ENCODE peak calls at places on chromosomes 12 and 14, in seven cellular contexts. One of them, this sample, is unnamed.

GRCh38 chr14:44490966-44491365 is 16.1 kb downstream of the FSCB start:
- DNase-seq in Peyer's patch: no peak
- DNase-seq in heart right ventricle: no peak
- DNase-seq in lower lobe of right lung: no peak
- DNase-seq in pancreas: no peak
- DNase-seq in PC-9: no peak
- DNase-seq in uterus: no peak
- DNase-seq in this sample: no peak

GRCh38 chr14:100211893-100212292 is 27.1 kb upstream of the YY1 start:
- DNase-seq in uterus: no peak
- DNase-seq in pancreas: no peak
- DNase-seq in PC-9: no peak
- DNase-seq in Peyer's patch: no peak
- DNase-seq in lower lobe of right lung: no peak
- DNase-seq in heart right ventricle: no peak
- DNase-seq in this sample: no peak

GRCh38 chr14:104317500-104317805 is 179.1 kb downstream of the KIF26A start:
- DNase-seq in pancreas: no peak
- DNase-seq in uterus: no peak
- DNase-seq in lower lobe of right lung: peak; percentile 28
- DNase-seq in Peyer's patch: no peak
- DNase-seq in PC-9: no peak
- DNase-seq in heart right ventricle: no peak
- DNase-seq in this sample: no peak

GRCh38 chr12:67447180-67447579 is 178.0 kb downstream of the CAND1 start:
- DNase-seq in pancreas: no peak
- DNase-seq in PC-9: no peak
- DNase-seq in uterus: no peak
- DNase-seq in lower lobe of right lung: no peak
- DNase-seq in Peyer's patch: no peak
- DNase-seq in heart right ventricle: no peak
- DNase-seq in this sample: no peak

GRCh38 chr14:69865701-69866365 is 13.4 kb upstream of the SMOC1 start:
- DNase-seq in lower lobe of right lung: no peak
- DNase-seq in heart right ventricle: no peak
- DNase-seq in pancreas: no peak
- DNase-seq in uterus: no peak
- DNase-seq in Peyer's patch: no peak
- DNase-seq in PC-9: no peak
- DNase-seq in this sample: no peak

GRCh38 chr12:98696036-98696646 is 51.1 kb downstream of the APAF1 start:
- DNase-seq in heart right ventricle: no peak
- DNase-seq in Peyer's patch: no peak
- DNase-seq in uterus: no peak
- DNase-seq in pancreas: no peak
- DNase-seq in lower lobe of right lung: no peak
- DNase-seq in PC-9: no peak
- DNase-seq in this sample: no peak

GRCh38 chr12:41981758-41982157 is 162.9 kb downstream of the GXYLT1 start:
- DNase-seq in pancreas: no peak
- DNase-seq in Peyer's patch: no peak
- DNase-seq in PC-9: no peak
- DNase-seq in lower lobe of right lung: no peak
- DNase-seq in heart right ventricle: no peak
- DNase-seq in uterus: no peak
- DNase-seq in this sample: no peak

GRCh38 chr12:107379852-107380567 is 286.7 kb upstream of the CRY1 start:
- DNase-seq in Peyer's patch: no peak
- DNase-seq in PC-9: peak; percentile 89
- DNase-seq in pancreas: peak; percentile 77
- DNase-seq in lower lobe of right lung: no peak
- DNase-seq in uterus: no peak
- DNase-seq in heart right ventricle: no peak
- DNase-seq in this sample: no peak

GRCh38 chr14:82511399-82511798 is 977.7 kb upstream of the SEL1L start:
- DNase-seq in lower lobe of right lung: no peak
- DNase-seq in PC-9: no peak
- DNase-seq in pancreas: no peak
- DNase-seq in heart right ventricle: no peak
- DNase-seq in Peyer's patch: no peak
- DNase-seq in uterus: no peak
- DNase-seq in this sample: no peak

GRCh38 chr14:93939304-93940229 is 12.4 kb downstream of the FAM181A start:
- DNase-seq in PC-9: no peak
- DNase-seq in pancreas: peak; percentile 87
- DNase-seq in Peyer's patch: peak; percentile 90
- DNase-seq in lower lobe of right lung: peak; percentile 88
- DNase-seq in uterus: peak; percentile 76
- DNase-seq in heart right ventricle: peak; percentile 82
- DNase-seq in this sample: peak; percentile 90

GRCh38 chr12:117076410-117077372 is 22.5 kb downstream of the TESC start:
- DNase-seq in uterus: no peak
- DNase-seq in Peyer's patch: no peak
- DNase-seq in heart right ventricle: no peak
- DNase-seq in PC-9: no peak
- DNase-seq in pancreas: peak; percentile 10
- DNase-seq in lower lobe of right lung: no peak
- DNase-seq in this sample: no peak

GRCh38 chr12:98002887-98003493 is 512.4 kb upstream of the TMPO start:
- DNase-seq in Peyer's patch: no peak
- DNase-seq in pancreas: no peak
- DNase-seq in heart right ventricle: no peak
- DNase-seq in PC-9: no peak
- DNase-seq in lower lobe of right lung: no peak
- DNase-seq in uterus: no peak
- DNase-seq in this sample: no peak

GRCh38 chr12:3885179-3886094 is 12.2 kb upstream of the PARP11 start:
- DNase-seq in PC-9: no peak
- DNase-seq in pancreas: no peak
- DNase-seq in lower lobe of right lung: no peak
- DNase-seq in Peyer's patch: no peak
- DNase-seq in heart right ventricle: no peak
- DNase-seq in uterus: peak; percentile 33
- DNase-seq in this sample: peak; percentile 27

GRCh38 chr12:80939231-80939950 is 1.7 kb upstream of the LIN7A start:
- DNase-seq in pancreas: no peak
- DNase-seq in uterus: no peak
- DNase-seq in lower lobe of right lung: no peak
- DNase-seq in Peyer's patch: no peak
- DNase-seq in heart right ventricle: no peak
- DNase-seq in PC-9: no peak
- DNase-seq in this sample: no peak

DNA sequence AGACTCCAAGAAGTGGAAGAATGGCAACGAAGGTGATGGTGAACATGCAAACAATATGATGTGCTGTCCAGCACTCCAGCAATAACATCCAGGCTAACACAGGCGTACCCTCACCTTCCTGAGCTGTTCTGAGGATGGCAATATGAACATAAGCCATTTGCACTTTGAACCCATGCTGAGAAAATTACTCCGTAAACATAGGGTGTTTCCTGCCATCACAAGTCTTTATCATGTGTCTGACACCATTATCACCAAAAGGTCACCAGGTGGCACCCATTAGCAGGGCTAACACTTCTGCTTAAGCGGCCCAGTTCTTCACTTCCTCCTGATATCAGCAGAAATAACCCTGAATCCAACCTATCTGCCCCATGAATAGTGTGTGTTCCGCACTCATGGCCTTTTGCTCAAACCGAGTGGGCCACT is 482.8 kb downstream of the MED13L start:
- DNase-seq in Peyer's patch: no peak
- DNase-seq in uterus: no peak
- DNase-seq in PC-9: no peak
- DNase-seq in heart right ventricle: no peak
- DNase-seq in pancreas: no peak
- DNase-seq in lower lobe of right lung: no peak
- DNase-seq in this sample: no peak
- TF ChIP-seq CTCF in Peyer's patch: peak; percentile 64
- TF ChIP-seq CTCF in uterus: no peak
- TF ChIP-seq CTCF in PC-9: no peak
- TF ChIP-seq CTCF in heart right ventricle: no peak
- TF ChIP-seq CTCF in pancreas: no peak
- TF ChIP-seq CTCF in lower lobe of right lung: no peak
- TF ChIP-seq CTCF in this sample: no peak

DNA sequence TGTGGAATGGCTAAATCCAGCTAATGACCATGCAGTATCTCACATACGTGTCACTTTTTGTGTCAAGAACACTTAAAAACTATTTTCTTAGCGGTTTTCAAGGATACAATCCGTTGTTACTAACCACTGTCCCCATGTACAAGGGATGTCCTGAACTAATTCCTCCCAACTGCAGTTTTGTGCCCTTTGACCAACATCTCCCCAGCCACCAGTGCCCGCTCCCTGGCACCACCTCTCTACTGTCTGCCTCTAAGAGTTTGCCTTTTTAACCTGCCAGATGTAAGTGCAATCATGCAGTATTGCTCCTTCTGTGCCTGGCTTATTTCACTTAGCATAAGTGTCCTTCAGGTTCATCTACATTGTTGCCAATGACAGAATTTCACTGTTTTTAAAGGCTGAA is 315.7 kb downstream of the TMEM121 start:
- DNase-seq in heart right ventricle: no peak
- DNase-seq in pancreas: no peak
- DNase-seq in lower lobe of right lung: no peak
- DNase-seq in Peyer's patch: no peak
- DNase-seq in uterus: no peak
- DNase-seq in PC-9: no peak
- DNase-seq in this sample: no peak
- H3K9me3 ChIP-seq in heart right ventricle: no peaks in the 10 kb centered on the region
- H3K9me3 ChIP-seq in pancreas: no peaks in the 10 kb centered on the region
- H3K9me3 ChIP-seq in lower lobe of right lung: no peaks in the 10 kb centered on the region
- H3K9me3 ChIP-seq in Peyer's patch: no peaks in the 10 kb centered on the region
- H3K9me3 ChIP-seq in uterus: no peaks in the 10 kb centered on the region
- H3K9me3 ChIP-seq in PC-9: no peaks in the 10 kb centered on the region
- H3K9me3 ChIP-seq in this sample: no peaks in the 10 kb centered on the region

DNA sequence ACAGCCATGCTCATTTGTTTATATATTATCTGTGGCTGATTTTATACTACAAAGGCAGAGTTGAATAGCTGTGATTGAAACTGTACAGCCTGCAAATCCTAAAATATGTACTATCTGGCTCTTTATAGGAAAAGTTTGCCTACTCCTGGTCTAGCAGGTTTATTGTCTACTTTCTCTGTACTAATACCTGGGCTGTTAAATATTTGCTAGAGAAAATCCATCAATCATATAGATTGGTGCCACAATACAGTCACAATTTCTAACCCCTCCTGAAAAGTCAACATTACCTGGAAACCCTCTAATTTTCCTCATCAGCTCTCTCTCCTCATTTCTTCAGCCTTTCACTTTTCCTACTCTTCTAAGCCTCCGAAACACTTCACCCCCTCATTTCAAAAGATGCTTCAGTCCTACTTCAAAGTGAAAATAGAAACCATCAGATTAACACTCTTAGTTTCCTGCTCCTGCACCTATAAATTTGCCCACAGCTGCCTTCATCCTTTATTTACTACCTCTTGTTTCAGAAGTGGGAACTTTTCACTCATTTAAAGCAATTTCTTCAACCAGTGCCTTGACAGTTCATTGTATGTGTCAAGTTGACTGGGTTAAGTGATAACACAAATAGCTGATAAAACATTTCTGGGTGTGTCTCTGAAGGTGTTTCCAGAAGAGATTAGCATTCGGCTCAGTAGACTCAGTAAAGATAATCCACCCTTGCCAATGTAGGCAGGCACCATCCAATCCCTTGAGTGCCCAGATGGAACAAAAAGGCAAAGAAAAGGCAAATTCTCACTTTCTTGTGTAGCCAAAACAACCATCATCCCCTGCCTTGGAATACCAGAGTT is 18.1 kb upstream of the C2CD5 start:
- DNase-seq in PC-9: no peak
- DNase-seq in heart right ventricle: no peak
- DNase-seq in uterus: no peak
- DNase-seq in lower lobe of right lung: no peak
- DNase-seq in pancreas: no peak
- DNase-seq in Peyer's patch: no peak
- DNase-seq in this sample: no peak
- H3K27ac ChIP-seq in PC-9: no peak overlapping the region
- H3K27ac ChIP-seq in heart right ventricle: no peak overlapping the region
- H3K27ac ChIP-seq in uterus: no peak overlapping the region
- H3K27ac ChIP-seq in lower lobe of right lung: no peak overlapping the region
- H3K27ac ChIP-seq in pancreas: peak overlapping the region; percentile 19
- H3K27ac ChIP-seq in Peyer's patch: no peak overlapping the region
- H3K27ac ChIP-seq in this sample: no peak overlapping the region

GRCh38 chr14:21825147-21825743 is 151.6 kb upstream of the OR4E1 start:
- DNase-seq in Peyer's patch: no peak
- DNase-seq in lower lobe of right lung: no peak
- DNase-seq in pancreas: no peak
- DNase-seq in uterus: no peak
- DNase-seq in PC-9: no peak
- DNase-seq in heart right ventricle: no peak
- DNase-seq in this sample: peak; percentile 38
- TF ChIP-seq CTCF in Peyer's patch: peak; percentile 20
- TF ChIP-seq CTCF in lower lobe of right lung: peak; percentile 33
- TF ChIP-seq CTCF in pancreas: no peak
- TF ChIP-seq CTCF in uterus: no peak
- TF ChIP-seq CTCF in PC-9: peak; percentile 65
- TF ChIP-seq CTCF in heart right ventricle: peak; percentile 25
- TF ChIP-seq CTCF in this sample: peak; percentile 76

GRCh38 chr14:79134346-79134745 is 964.2 kb downstream of the NRXN3 start:
- DNase-seq in heart right ventricle: no peak
- DNase-seq in lower lobe of right lung: no peak
- DNase-seq in pancreas: no peak
- DNase-seq in Peyer's patch: no peak
- DNase-seq in PC-9: no peak
- DNase-seq in uterus: no peak
- DNase-seq in this sample: no peak
- H3K9me3 ChIP-seq in heart right ventricle: no peaks in the 10 kb centered on the region
- H3K9me3 ChIP-seq in lower lobe of right lung: no peaks in the 10 kb centered on the region
- H3K9me3 ChIP-seq in pancreas: no peaks in the 10 kb centered on the region
- H3K9me3 ChIP-seq in Peyer's patch: no peaks in the 10 kb centered on the region
- H3K9me3 ChIP-seq in PC-9: no peaks in the 10 kb centered on the region
- H3K9me3 ChIP-seq in uterus: no peaks in the 10 kb centered on the region
- H3K9me3 ChIP-seq in this sample: no peaks in the 10 kb centered on the region

GRCh38 chr14:81268016-81268416 is 47.3 kb upstream of the GTF2A1 start:
- DNase-seq in Peyer's patch: no peak
- DNase-seq in lower lobe of right lung: no peak
- DNase-seq in PC-9: no peak
- DNase-seq in pancreas: no peak
- DNase-seq in uterus: no peak
- DNase-seq in heart right ventricle: no peak
- DNase-seq in this sample: no peak
- H3K27ac ChIP-seq in Peyer's patch: no peak overlapping the region
- H3K27ac ChIP-seq in lower lobe of right lung: no peak overlapping the region
- H3K27ac ChIP-seq in PC-9: no peak overlapping the region
- H3K27ac ChIP-seq in pancreas: no peak overlapping the region
- H3K27ac ChIP-seq in uterus: no peak overlapping the region
- H3K27ac ChIP-seq in heart right ventricle: no peak overlapping the region
- H3K27ac ChIP-seq in this sample: no peak overlapping the region

This sample was measured in CD4-positive, alpha-beta T cell.